ENCODE peak calls at places on chromosome 5, in four cellular contexts. B, U, T and S are unnamed samples.

GRCh38 chr5:132753135-132753987 is 6.1 kb downstream of the CCNI2 start:
- DNase-seq in B (no peak), U (no peak), T (peak; percentile 82), S (peak; percentile 77)

GRCh38 chr5:172168311-172168710 is 19.7 kb downstream of the STK10 start:
- DNase-seq in B (no peak), U (no peak), T (no peak), S (no peak)

GRCh38 chr5:156934450-156935211 is 28.4 kb downstream of the TIMD4 start:
- DNase-seq in B (no peak), U (no peak), T (peak; percentile 75), S (peak; percentile 36)

GRCh38 chr5:119063579-119064379 is 7.1 kb upstream of the DMXL1 start:
- DNase-seq in B (no peak), U (no peak), T (no peak), S (no peak)

GRCh38 chr5:177303121-177303924 is at the start of the genes PRELID1 and RAB24:
- DNase-seq in B (peak; percentile 91), U (peak; percentile 95), T (peak; percentile 96), S (peak; percentile 99)

GRCh38 chr5:66440202-66440680 is 156.0 kb upstream of the MAST4 start:
- DNase-seq in B (no peak), U (no peak), T (no peak), S (no peak)

GRCh38 chr5:137497396-137498290 is 1.5 kb downstream of the SPOCK1 start:
- DNase-seq in B (no peak), U (no peak), T (no peak), S (peak; percentile 46)

GRCh38 chr5:113059232-113059805 is 82.7 kb downstream of the DCP2 start:
- DNase-seq in B (no peak), U (no peak), T (no peak), S (no peak)

GRCh38 chr5:36958612-36959011 is 82.0 kb downstream of the NIPBL start:
- DNase-seq in B (no peak), U (no peak), T (no peak), S (no peak)

GRCh38 chr5:54646285-54647101 is 128.9 kb downstream of the SNX18 start:
- DNase-seq in B (peak; percentile 94), U (peak; percentile 74), T (peak; percentile 81), S (peak; percentile 55)

GRCh38 chr5:7668161-7668560 is 182.8 kb downstream of the CFAP90 start:
- DNase-seq in B (no peak), U (no peak), T (no peak), S (no peak)

GRCh38 chr5:9898319-9898718 is 268.2 kb upstream of the TAS2R1 start:
- DNase-seq in B (no peak), U (no peak), T (peak; percentile 80), S (peak; percentile 56)

GRCh38 chr5:170597109-170597741 is 93.4 kb downstream of the KCNIP1 start:
- DNase-seq in B (no peak), U (peak; percentile 60), T (no peak), S (no peak)

GRCh38 chr5:65774346-65774745 is 52.3 kb downstream of the NLN start:
- DNase-seq in B (no peak), U (no peak), T (no peak), S (no peak)

GRCh38 chr5:77645158-77645994 is 6.9 kb upstream of the OTP start:
- DNase-seq in B (no peak), U (no peak), T (peak; percentile 85), S (peak; percentile 93)

GRCh38 chr5:163504091-163504931 is 1.1 kb upstream of the MAT2B start:
- DNase-seq in B (peak; percentile 81), U (peak; percentile 57), T (peak; percentile 66), S (no peak)

GRCh38 chr5:127582723-127583370 is 65.4 kb downstream of the PRRC1 start:
- DNase-seq in B (no peak), U (no peak), T (no peak), S (no peak)

GRCh38 chr5:133065482-133065881 is 13.7 kb downstream of the HSPA4 start:
- DNase-seq in B (no peak), U (no peak), T (no peak), S (no peak)

GRCh38 chr5:17185349-17185748 is 32.1 kb upstream of the BASP1 start:
- DNase-seq in B (no peak), U (no peak), T (no peak), S (no peak)

GRCh38 chr5:112933651-112934365 is 11.8 kb upstream of the REEP5 start:
- DNase-seq in B (no peak), U (no peak), T (no peak), S (no peak)

GRCh38 chr5:33049845-33050244 is 338.7 kb downstream of the NPR3 start:
- DNase-seq in B (peak; percentile 70), U (no peak), T (no peak), S (no peak)

GRCh38 chr5:119465640-119466039 is 13.3 kb downstream of the HSD17B4 start:
- DNase-seq in B (no peak), U (no peak), T (no peak), S (no peak)

GRCh38 chr5:78527925-78528324 is 120.6 kb downstream of the LHFPL2 start:
- DNase-seq in B (no peak), U (no peak), T (no peak), S (no peak)

GRCh38 chr5:180799902-180800801 is 2.5 kb downstream of the MGAT1 start:
- DNase-seq in B (peak; percentile 17), U (no peak), T (no peak), S (no peak)

DNA sequence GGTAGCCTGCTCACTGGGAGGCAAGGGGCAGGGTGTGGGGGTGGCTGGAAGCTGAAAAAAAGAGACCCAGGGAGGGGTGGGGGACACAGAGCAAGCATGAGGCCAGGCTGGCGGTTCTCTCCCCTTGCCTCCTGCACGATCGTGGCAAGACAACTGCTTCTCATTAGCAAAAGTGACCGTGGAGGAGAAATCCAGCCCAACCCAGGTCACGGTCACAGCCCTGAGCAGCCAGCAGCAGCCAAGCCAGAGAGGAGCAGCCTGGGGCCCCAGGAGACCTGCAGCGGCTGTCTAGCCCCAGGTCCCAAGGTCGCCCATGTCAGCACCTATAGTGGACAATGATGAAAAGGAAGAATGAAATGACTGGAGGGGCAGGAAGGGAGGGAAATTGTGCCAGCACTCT is 89.1 kb downstream of the NRG2 start:
- DNase-seq in B (no peak), U (no peak), T (peak; percentile 46), S (peak; percentile 22)
- H3K36me3 ChIP-seq in B (no peaks in the 10 kb centered on the region), U (no peaks in the 10 kb centered on the region), T (no peaks in the 10 kb centered on the region), S (no peaks in the 10 kb centered on the region)

GRCh38 chr5:81556809-81557208 is 162.9 kb upstream of the ACOT12 start:
- DNase-seq in B (no peak), U (no peak), T (no peak), S (no peak)
- H3K4me3 ChIP-seq in B (no peak overlapping the region), U (no peak overlapping the region), T (no peak overlapping the region), S (no peak overlapping the region)

DNA sequence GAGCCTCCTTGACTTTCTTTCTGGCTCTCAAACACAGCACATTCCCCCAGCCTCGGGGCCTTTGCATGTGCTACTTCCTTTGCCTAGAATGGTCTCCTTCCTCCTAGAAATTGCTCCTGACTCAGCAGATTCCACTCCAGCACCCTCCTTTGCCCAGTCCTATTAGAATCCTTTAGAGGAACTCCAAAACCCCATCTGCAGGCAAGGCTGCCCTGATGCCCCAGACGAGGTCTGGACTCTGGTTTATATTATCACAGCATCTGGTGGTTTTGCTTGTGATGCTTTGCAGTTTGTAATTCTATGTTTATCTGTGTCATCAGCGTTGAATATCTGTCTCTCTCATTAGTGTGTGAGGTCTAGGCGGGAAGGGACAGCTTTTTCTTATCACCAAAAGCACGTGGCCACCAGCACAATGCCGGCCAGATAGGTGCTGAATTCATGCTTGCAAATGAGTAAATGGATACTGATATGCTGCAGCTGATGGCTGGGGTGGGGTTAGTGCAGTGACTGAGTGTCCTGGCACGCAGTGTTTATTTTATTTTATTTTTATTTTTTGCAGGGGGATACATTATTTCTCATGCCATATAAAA is 30.0 kb upstream of the ANKH start:
- DNase-seq in B (no peak), U (no peak), T (no peak), S (no peak)
- H3K27me3 ChIP-seq in B (no peaks in the 10 kb centered on the region), U (no peaks in the 10 kb centered on the region), T (no peaks in the 10 kb centered on the region), S (no peaks in the 10 kb centered on the region)

GRCh38 chr5:43298459-43298858 is 14.8 kb downstream of the HMGCS1 start:
- DNase-seq in B (no peak), U (no peak), T (no peak), S (no peak)
- H3K36me3 ChIP-seq in B (peaks cover 52% of the 10 kb centered on the region), U (peaks cover 55% of the 10 kb centered on the region), T (peaks cover 92% of the 10 kb centered on the region), S (peaks cover 38% of the 10 kb centered on the region)